ENCODE peak calls at places on chromosomes 4 and X, in ten cellular contexts. E, R, G, U, K, T, J, B, A and L are unnamed samples.

GRCh38 chr4:71186566-71187398 is 152.0 kb upstream of the SLC4A4 start:
- DNase-seq in B (peak), K (peak), G (peak), J (peak), R (peak), U (peak), A (peak), E (peak), T (peak), L (peak)

GRCh38 chr4:91111556-91111955 is 984.4 kb downstream of the CCSER1 start:
- DNase-seq in J (no peak), U (no peak), K (no peak), G (no peak), A (no peak), T (no peak), E (no peak), R (no peak), B (no peak), L (no peak)

GRCh38 chr4:183906736-183907651 is 1.9 kb downstream of the STOX2 start:
- DNase-seq in G (no peak), U (no peak), R (no peak), K (no peak), T (peak), E (no peak), B (no peak), J (no peak), A (no peak), L (no peak)

GRCh38 chr4:160224049-160224448 is 1121.2 kb downstream of the RAPGEF2 start:
- DNase-seq in E (no peak), U (peak), A (no peak), R (no peak), B (no peak), T (no peak), G (no peak), J (no peak), K (no peak), L (no peak)

GRCh38 chr4:1777822-1778641 is 15.1 kb upstream of the FGFR3 start:
- DNase-seq in B (no peak), J (peak), E (no peak), R (peak), A (peak), U (peak), T (no peak), K (peak), G (no peak), L (no peak)

GRCh38 chrX:63561425-63561824 is 210.3 kb upstream of the SPIN4 start:
- DNase-seq in B (no peak), J (no peak), U (no peak), A (no peak), G (no peak), E (no peak), T (no peak), R (peak), K (no peak), L (no peak)

GRCh38 chrX:15319075-15319474 is 3.6 kb upstream of the ASB11 start:
- DNase-seq in A (no peak), J (no peak), G (no peak), E (no peak), R (no peak), K (no peak), B (no peak), U (no peak), T (no peak), L (no peak)

GRCh38 chr4:123354701-123355100 is 41.9 kb upstream of the SPRY1 start:
- DNase-seq in G (no peak), U (no peak), J (no peak), K (no peak), A (no peak), B (no peak), E (no peak), R (no peak), T (no peak), L (no peak)

GRCh38 chrX:141960573-141960972 is 56.9 kb downstream of the MAGEC1 start:
- DNase-seq in B (no peak), T (no peak), G (no peak), E (no peak), A (no peak), U (no peak), K (no peak), R (no peak), J (no peak), L (no peak)

GRCh38 chr4:112361181-112361791 is 64.1 kb downstream of the ALPK1 start:
- DNase-seq in E (no peak), B (no peak), G (no peak), A (no peak), U (peak), R (peak), K (peak), J (peak), T (no peak), L (no peak)

GRCh38 chr4:41339812-41340809 is 83.4 kb downstream of the UCHL1 start:
- DNase-seq in K (peak), U (no peak), B (no peak), R (peak), T (no peak), J (peak), E (no peak), G (no peak), A (peak), L (no peak)

GRCh38 chrX:45070116-45071007 is 130.3 kb downstream of the DIPK2B start:
- DNase-seq in G (no peak), R (peak), T (no peak), B (peak), E (no peak), A (peak), K (peak), J (peak), U (peak), L (no peak)

GRCh38 chrX:132086717-132087116 is 41.1 kb downstream of the FRMD7 start:
- DNase-seq in B (no peak), T (no peak), E (no peak), U (peak), G (no peak), J (peak), K (peak), R (peak), A (no peak), L (no peak)

GRCh38 chr4:661856-662761 is 12.0 kb downstream of the ATP5ME start:
- DNase-seq in E (no peak), K (no peak), R (no peak), J (no peak), B (no peak), U (no peak), T (peak), A (no peak), G (no peak), L (no peak)

GRCh38 chrX:101408530-101408836 is 461 bp downstream of the HNRNPH2 start:
- DNase-seq in K (no peak), T (no peak), E (no peak), A (no peak), G (no peak), R (no peak), J (no peak), U (no peak), B (no peak), L (no peak)

GRCh38 chrX:101407167-101407747 is 468 bp downstream of the GLA start:
- DNase-seq in R (no peak), K (no peak), U (no peak), T (no peak), G (no peak), B (no peak), J (no peak), A (no peak), E (no peak), L (no peak)

GRCh38 chrX:101409043-101409442 is 1.0 kb downstream of the HNRNPH2 start:
- DNase-seq in G (no peak), T (no peak), E (no peak), K (peak), A (no peak), U (no peak), B (no peak), J (no peak), R (no peak), L (no peak)

GRCh38 chrX:101410461-101410860 is 2.4 kb downstream of the HNRNPH2 start:
- DNase-seq in R (no peak), A (no peak), J (no peak), B (no peak), G (no peak), K (no peak), E (no peak), U (peak), T (no peak), L (no peak)

GRCh38 chrX:101407748-101408529 is at the start of the genes GLA and HNRNPH2:
- DNase-seq in G (peak), J (peak), T (peak), B (peak), A (peak), E (peak), K (peak), R (peak), U (peak), L (peak)
- TF ChIP-seq CTCF in G (no peak), J (no peak), T (no peak), B (no peak), A (no peak), E (no peak), K (no peak), R (peak), U (no peak), L (no peak)

DNA sequence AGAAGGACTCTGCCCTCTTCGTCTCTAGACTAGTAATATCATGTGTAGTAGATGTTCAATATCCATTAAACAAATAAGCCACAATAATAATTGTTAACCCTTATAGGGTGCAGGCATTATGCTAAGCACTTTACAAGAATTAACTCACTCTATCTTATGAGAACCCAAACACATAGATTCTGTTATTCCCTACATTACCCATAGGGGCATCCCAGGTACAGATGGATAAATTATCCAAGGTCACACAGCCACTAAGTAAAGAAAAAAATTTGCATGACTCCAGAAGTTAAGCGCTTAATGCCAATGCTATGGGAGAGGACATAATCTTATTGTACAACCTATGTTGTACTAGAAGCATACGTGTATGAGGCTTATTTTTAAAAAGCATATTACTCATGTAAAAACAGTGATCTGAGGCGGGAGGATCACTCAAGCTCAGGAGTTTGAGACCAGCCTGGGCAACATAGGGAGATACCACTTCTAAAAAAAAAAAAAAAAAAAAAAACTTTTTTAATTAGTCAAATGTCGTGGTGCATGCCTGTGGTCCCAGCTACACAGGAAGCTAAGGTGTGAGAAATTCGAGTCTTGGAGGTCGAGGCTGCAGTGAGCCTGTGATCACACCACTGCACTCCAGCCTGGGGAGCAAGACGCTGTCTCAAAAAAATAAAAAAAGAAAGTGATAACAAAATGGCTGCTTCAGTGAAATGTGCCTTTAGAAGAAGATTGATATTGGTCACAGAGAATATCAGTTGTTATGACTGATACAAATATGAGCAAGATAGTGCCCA is 13.6 kb downstream of the LDB2 start:
- DNase-seq in B (no peak), E (no peak), A (no peak), T (no peak), K (no peak), U (no peak), G (no peak), J (no peak), R (no peak), L (no peak)
- TF ChIP-seq CTCF in B (no peak), E (no peak), A (no peak), T (no peak), K (peak), U (no peak), G (no peak), J (peak), R (no peak), L (no peak)

GRCh38 chr4:102730968-102731533 is 29.7 kb downstream of the MANBA start:
- DNase-seq in K (no peak), E (no peak), B (no peak), R (no peak), A (no peak), G (no peak), T (no peak), J (no peak), U (no peak), L (no peak)
- TF ChIP-seq CTCF in K (peak), E (no peak), B (no peak), R (peak), A (no peak), G (no peak), T (no peak), J (peak), U (no peak), L (no peak)

GRCh38 chr4:4810778-4811177 is 48.7 kb upstream of the MSX1 start:
- DNase-seq in K (no peak), G (no peak), A (no peak), U (no peak), B (no peak), T (no peak), J (no peak), R (no peak), E (no peak), L (no peak)
- TF ChIP-seq CTCF in K (no peak), G (no peak), A (no peak), U (no peak), B (no peak), T (no peak), J (no peak), R (no peak), E (no peak), L (no peak)

GRCh38 chr4:147801820-147802219 is 69.9 kb downstream of the ARHGAP10 start:
- DNase-seq in B (no peak), A (no peak), J (no peak), T (no peak), E (no peak), G (no peak), R (no peak), U (no peak), K (no peak), L (no peak)
- TF ChIP-seq CTCF in B (no peak), A (no peak), J (no peak), T (no peak), E (no peak), G (no peak), R (no peak), U (no peak), K (no peak), L (no peak)

GRCh38 chrX:98568795-98569194 is 1685.1 kb downstream of the RPA4 start:
- DNase-seq in E (no peak), K (no peak), J (no peak), T (no peak), B (no peak), R (no peak), G (no peak), A (no peak), U (no peak), L (no peak)
- TF ChIP-seq CTCF in E (no peak), K (no peak), J (no peak), T (no peak), B (no peak), R (no peak), G (no peak), A (no peak), U (no peak), L (no peak)